ENCODE peak calls at places on chromosomes 12 and 14, in six cellular contexts. L, G, M, C, E and D are unnamed samples.

GRCh38 chr14:105168496-105168978 is at the start of gene JAG2:
- DNase-seq in E (peak), L (peak), M (peak), C (peak), G (peak), D (peak)

GRCh38 chr12:132620893-132621656 is 2.5 kb downstream of the P2RX2 start:
- DNase-seq in L (no peak), M (no peak), C (no peak), G (no peak), E (no peak), D (no peak)

GRCh38 chr14:73944432-73945158 is 5.3 kb downstream of the FAM161B start:
- DNase-seq in E (no peak), C (no peak), M (no peak), L (no peak), G (no peak), D (no peak)

GRCh38 chr14:27056586-27056985 is 458.8 kb upstream of the NOVA1 start:
- DNase-seq in C (no peak), G (no peak), L (no peak), E (no peak), M (no peak), D (no peak)

GRCh38 chr12:52229836-52230343 is 3.2 kb upstream of the KRT7 start:
- DNase-seq in M (no peak), E (no peak), G (no peak), C (no peak), L (no peak), D (no peak)

GRCh38 chr14:103370087-103370486 is 15.1 kb upstream of the MARK3 start:
- DNase-seq in M (no peak), E (no peak), G (no peak), C (no peak), L (no peak), D (no peak)

GRCh38 chr12:131827961-131828534 is at the start of gene MMP17:
- DNase-seq in G (no peak), M (peak), C (peak), E (peak), L (no peak), D (peak)

GRCh38 chr12:106004289-106004688 is 134.5 kb downstream of the NUAK1 start:
- DNase-seq in L (no peak), M (no peak), G (no peak), E (no peak), C (no peak), D (no peak)

GRCh38 chr14:94066089-94066676 is 14.8 kb downstream of the DDX24 start:
- DNase-seq in L (no peak), C (no peak), E (peak), M (no peak), G (peak), D (no peak)

GRCh38 chr14:91373591-91374245 is 43.9 kb downstream of the CCDC88C start:
- DNase-seq in M (no peak), L (no peak), E (no peak), C (peak), G (no peak), D (peak)

GRCh38 chr12:98274430-98275130 is 240.8 kb upstream of the TMPO start:
- DNase-seq in C (no peak), G (no peak), L (no peak), M (no peak), E (no peak), D (no peak)